ENCODE peak calls at places on chromosomes 6 and 20, in seven cellular contexts. Y, L, D, U, R, E and J are unnamed samples.

GRCh38 chr20:25136643-25137559 is 55.0 kb upstream of the VSX1 start:
- DNase-seq in U (no peak), E (peak), D (no peak), L (peak), Y (peak), R (peak), J (no peak)

GRCh38 chr6:117531346-117531745 is 48.9 kb downstream of the DCBLD1 start:
- DNase-seq in R (no peak), E (no peak), D (no peak), Y (peak), U (no peak), L (no peak), J (no peak)

GRCh38 chr20:58073945-58074920 is 154.2 kb downstream of the ANKRD60 start:
- DNase-seq in U (no peak), Y (peak), E (peak), L (peak), D (no peak), R (peak), J (no peak)

GRCh38 chr20:61125076-61125475 is 127.0 kb upstream of the CDH4 start:
- DNase-seq in U (no peak), D (no peak), R (no peak), Y (no peak), E (no peak), L (no peak), J (no peak)

GRCh38 chr6:32194825-32195651 is 2.6 kb upstream of the GPSM3 start:
- DNase-seq in U (no peak), E (no peak), R (no peak), Y (peak), L (no peak), D (no peak), J (peak)

GRCh38 chr20:1897486-1897885 is 2.3 kb downstream of the SIRPA start:
- DNase-seq in R (peak), D (no peak), Y (no peak), L (no peak), U (no peak), E (peak), J (no peak)

GRCh38 chr6:13491538-13491937 is 4.1 kb upstream of the GFOD1 start:
- DNase-seq in Y (no peak), D (no peak), U (no peak), L (no peak), E (no peak), R (no peak), J (no peak)

GRCh38 chr6:131825946-131826345 is 18.1 kb downstream of the ENPP1 start:
- DNase-seq in L (no peak), E (no peak), R (no peak), U (no peak), D (no peak), Y (peak), J (no peak)

GRCh38 chr20:38073307-38074010 is 39.9 kb downstream of the RPRD1B start:
- DNase-seq in U (no peak), Y (peak), D (no peak), E (no peak), R (peak), L (peak), J (peak)

GRCh38 chr6:42339991-42340401 is 111.7 kb downstream of the TRERF1 start:
- DNase-seq in U (no peak), R (no peak), D (no peak), Y (no peak), L (no peak), E (no peak), J (no peak)

GRCh38 chr6:53287336-53288225 is 61.2 kb downstream of the ELOVL5 start:
- DNase-seq in Y (peak), D (no peak), U (no peak), E (no peak), R (no peak), L (no peak), J (no peak)

GRCh38 chr20:31990958-31991705 is 19.1 kb upstream of the CCM2L start:
- DNase-seq in L (no peak), E (no peak), Y (no peak), U (no peak), R (no peak), D (no peak), J (no peak)

GRCh38 chr6:150719861-150720260 is 120.2 kb downstream of the PLEKHG1 start:
- DNase-seq in Y (no peak), R (no peak), L (no peak), U (no peak), D (no peak), E (no peak), J (no peak)

GRCh38 chr6:150721411-150722266 is 122.0 kb downstream of the PLEKHG1 start:
- DNase-seq in D (no peak), E (no peak), U (no peak), R (no peak), L (no peak), Y (no peak), J (no peak)

GRCh38 chr6:150719099-150719767 is 119.5 kb downstream of the PLEKHG1 start:
- DNase-seq in L (no peak), D (no peak), U (no peak), R (no peak), E (no peak), Y (no peak), J (no peak)

GRCh38 chr6:150723056-150723658 is 123.5 kb downstream of the PLEKHG1 start:
- DNase-seq in R (no peak), L (no peak), Y (peak), E (no peak), U (no peak), D (no peak), J (no peak)

DNA sequence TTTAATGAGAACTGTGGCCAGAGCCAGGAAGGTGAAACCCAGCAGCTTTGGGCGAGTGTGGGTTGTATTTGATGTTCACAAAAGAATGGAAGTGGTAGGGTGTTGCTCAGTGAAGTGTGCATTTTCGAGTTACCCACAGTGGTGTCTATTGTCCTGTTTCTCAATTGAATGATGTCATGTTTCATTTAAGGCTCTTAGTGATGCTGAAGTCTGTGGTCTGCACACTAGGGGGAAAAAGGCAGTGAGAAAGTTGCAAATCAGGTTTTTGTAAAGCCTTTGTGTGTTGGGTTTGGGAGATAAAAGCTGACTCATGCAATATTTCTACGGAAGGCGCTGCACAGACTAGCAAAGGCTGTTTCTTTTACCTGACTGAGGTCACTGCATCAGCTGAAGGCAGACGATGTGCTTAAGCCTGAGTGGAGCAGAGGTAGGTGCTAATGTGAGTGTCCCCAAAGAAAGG is 121.1 kb downstream of the PLEKHG1 start:
- DNase-seq in E (no peak), Y (peak), U (no peak), R (no peak), L (no peak), D (peak), J (peak)
- TF ChIP-seq CTCF in E (no peak), Y (no peak), U (no peak), R (no peak), L (no peak), D (peak), J (peak)

GRCh38 chr6:37490466-37491015 is 9.2 kb downstream of the CCDC167 start:
- DNase-seq in Y (no peak), R (peak), D (no peak), E (no peak), U (no peak), L (no peak), J (no peak)

GRCh38 chr6:37488464-37488863 is 11.2 kb downstream of the CCDC167 start:
- DNase-seq in U (no peak), E (no peak), D (no peak), L (no peak), R (no peak), Y (no peak), J (no peak)

GRCh38 chr6:37487891-37488290 is 11.8 kb downstream of the CCDC167 start:
- DNase-seq in Y (no peak), E (no peak), R (no peak), L (no peak), U (no peak), D (no peak), J (no peak)

GRCh38 chr6:37491161-37491829 is 8.4 kb downstream of the CCDC167 start:
- DNase-seq in R (peak), Y (no peak), D (no peak), L (no peak), E (no peak), U (no peak), J (no peak)

DNA sequence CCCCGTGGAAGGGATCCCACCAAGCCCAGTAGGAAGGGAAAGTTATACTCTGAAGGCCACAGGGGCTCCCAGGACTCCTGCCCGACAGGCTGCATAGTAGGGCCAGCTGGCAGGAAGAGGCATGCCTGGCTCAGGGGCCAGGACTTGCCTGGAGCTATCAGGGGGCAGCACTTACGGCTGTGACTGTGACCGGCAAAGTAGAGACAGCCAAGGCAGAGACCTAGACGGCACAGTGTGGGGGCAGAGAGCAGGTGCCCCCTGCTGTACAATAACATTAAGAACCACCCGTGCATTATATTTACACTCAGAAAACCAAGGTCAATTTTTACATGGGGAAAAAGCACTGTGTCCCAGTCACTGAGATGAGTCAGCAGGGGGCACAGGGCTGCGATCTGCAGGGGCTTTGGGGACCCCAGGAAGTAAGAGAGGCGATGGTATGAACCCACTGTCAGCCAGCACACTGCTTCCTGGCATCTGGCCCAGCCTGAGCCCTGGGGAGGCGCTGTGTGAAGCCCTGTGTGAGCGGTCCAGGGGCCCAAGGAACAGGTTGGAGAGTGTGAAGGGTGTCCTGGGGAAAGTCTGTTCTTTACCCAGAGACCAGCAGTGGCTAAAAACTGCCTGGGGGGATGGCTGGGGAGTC is 9.9 kb downstream of the CCDC167 start:
- DNase-seq in E (no peak), Y (peak), U (no peak), R (no peak), D (no peak), L (no peak), J (no peak)
- TF ChIP-seq CTCF in E (no peak), Y (peak), U (peak), R (no peak), D (no peak), L (no peak), J (no peak)

GRCh38 chr6:15276036-15276435 is 30.2 kb downstream of the JARID2 start:
- DNase-seq in D (no peak), R (no peak), L (no peak), U (no peak), Y (no peak), E (no peak), J (no peak)

GRCh38 chr6:15270402-15270801 is 24.5 kb downstream of the JARID2 start:
- DNase-seq in R (no peak), D (no peak), E (no peak), Y (no peak), L (no peak), U (no peak), J (no peak)

GRCh38 chr6:15272562-15272961 is 26.7 kb downstream of the JARID2 start:
- DNase-seq in L (no peak), Y (no peak), D (no peak), R (no peak), E (no peak), U (no peak), J (no peak)

GRCh38 chr6:15279047-15279661 is 33.3 kb downstream of the JARID2 start:
- DNase-seq in U (no peak), Y (no peak), E (no peak), L (no peak), R (no peak), D (no peak), J (no peak)

DNA sequence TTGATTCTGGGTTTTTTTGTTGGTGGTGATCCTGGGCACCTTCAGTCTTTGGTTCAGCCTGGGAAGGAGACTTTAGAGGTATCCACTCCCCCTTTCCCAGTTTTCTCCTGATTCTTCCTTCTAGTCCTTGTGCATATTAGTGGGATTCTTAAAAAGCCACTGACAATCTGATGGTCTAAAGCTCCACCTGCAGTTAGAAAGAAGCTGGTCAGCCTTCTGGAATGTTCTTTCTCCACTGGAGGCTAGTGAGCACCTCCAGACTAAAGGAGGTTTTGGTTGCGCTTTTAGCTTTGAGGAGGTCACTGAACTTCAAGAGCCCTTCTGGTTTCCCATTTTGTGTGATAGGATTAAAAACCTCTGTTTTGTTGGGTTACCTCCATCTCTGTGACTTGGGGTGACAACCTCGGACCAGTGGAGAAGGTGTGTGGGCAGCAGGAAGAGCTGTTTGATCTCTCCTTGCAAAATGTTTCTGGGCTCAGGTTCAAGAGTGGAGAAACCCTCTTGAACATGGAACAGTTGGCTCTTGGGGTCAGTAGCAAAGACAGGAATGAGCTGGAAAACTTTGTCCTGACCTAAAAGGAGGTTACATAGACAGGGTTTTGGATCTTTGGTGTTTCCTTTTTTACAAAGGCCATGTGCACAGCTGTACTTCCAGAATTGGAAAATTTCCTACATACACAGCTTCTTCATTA is 29.0 kb downstream of the JARID2 start:
- DNase-seq in Y (peak), U (no peak), L (no peak), E (no peak), D (no peak), R (no peak), J (no peak)
- TF ChIP-seq CTCF in Y (peak), U (no peak), L (no peak), E (no peak), D (no peak), R (no peak), J (no peak)

GRCh38 chr6:130743175-130743574 is 84.0 kb upstream of the SMLR1 start:
- DNase-seq in Y (no peak), L (no peak), R (no peak), U (no peak), D (no peak), E (no peak), J (no peak)
- TF ChIP-seq CTCF in Y (peak), L (no peak), R (no peak), U (no peak), D (peak), E (no peak), J (no peak)

DNA sequence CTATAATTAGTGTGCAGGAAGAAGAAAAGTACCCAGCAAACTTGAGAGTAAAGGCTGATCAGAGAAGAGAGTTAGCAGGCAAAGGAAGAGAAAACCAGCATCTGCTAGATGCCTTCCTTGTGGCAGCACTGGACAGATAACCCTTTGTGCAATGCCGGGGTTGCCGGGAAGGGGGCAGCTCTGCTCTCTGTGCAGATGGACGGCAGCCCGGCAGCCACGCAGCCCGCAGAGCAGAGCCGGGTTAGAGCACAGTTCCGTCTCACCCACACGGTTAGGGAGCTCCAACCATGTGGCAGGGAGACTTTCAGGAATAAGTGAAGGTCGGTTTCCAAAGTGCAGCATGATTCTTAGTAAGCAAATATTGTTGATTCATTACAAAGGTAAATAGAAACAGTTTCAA is 80.0 kb upstream of the RPS6KA2 start:
- DNase-seq in D (peak), Y (peak), U (no peak), L (peak), E (peak), R (peak), J (peak)
- TF ChIP-seq CTCF in D (peak), Y (peak), U (no peak), L (no peak), E (peak), R (peak), J (peak)

GRCh38 chr6:155380666-155381332 is 66.5 kb upstream of the TFB1M start:
- DNase-seq in D (no peak), E (no peak), L (no peak), R (no peak), U (no peak), Y (no peak), J (no peak)
- TF ChIP-seq CTCF in D (no peak), E (no peak), L (no peak), R (no peak), U (no peak), Y (no peak), J (no peak)

DNA sequence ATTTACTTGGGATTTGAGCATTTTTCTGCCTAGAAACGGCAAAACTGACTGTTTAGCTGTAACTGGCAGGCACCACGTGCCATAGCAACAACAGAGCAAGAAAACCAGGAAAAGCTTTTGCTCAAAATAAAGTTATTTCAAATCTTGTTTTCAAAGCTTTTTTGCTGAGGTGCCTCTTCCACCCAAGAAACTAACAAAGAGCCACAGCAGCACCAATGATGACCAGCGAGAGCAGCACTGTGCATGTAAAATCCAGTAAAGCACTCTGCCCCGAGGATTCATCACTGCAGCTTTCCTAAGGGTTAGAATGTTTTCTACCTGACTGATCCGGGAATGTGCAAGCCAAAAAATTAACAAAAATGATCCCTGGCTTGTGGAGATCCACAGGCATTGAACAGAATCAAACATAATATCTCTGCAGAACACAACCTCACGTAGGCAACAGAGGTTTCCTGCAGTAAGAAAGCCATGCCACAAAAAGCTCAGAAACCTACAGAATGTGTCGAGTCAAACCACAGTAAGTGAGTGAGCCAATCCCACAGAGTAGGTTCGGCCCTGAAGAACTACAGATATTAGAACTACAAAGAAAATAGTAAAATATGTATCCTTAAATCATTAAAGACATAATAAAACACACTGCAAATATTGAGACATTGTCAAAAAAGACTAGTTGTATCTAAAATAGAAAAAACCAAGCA is 7.4 kb upstream of the ULBP3 start:
- DNase-seq in E (no peak), L (no peak), R (no peak), Y (peak), U (no peak), D (no peak), J (no peak)
- TF ChIP-seq CTCF in E (no peak), L (no peak), R (no peak), Y (peak), U (no peak), D (peak), J (peak)

GRCh38 chr6:166929534-166930189 is 26.7 kb downstream of the RNASET2 start:
- DNase-seq in Y (no peak), U (no peak), D (no peak), E (no peak), R (no peak), L (no peak), J (no peak)
- TF ChIP-seq CTCF in Y (peak), U (no peak), D (no peak), E (no peak), R (no peak), L (no peak), J (no peak)

GRCh38 chr6:119283979-119284545 is 65.5 kb downstream of the MAN1A1 start:
- DNase-seq in Y (no peak), U (no peak), R (no peak), E (no peak), L (no peak), D (no peak), J (no peak)

GRCh38 chr6:119285908-119286625 is 63.5 kb downstream of the MAN1A1 start:
- DNase-seq in Y (no peak), L (no peak), D (no peak), R (no peak), U (no peak), E (no peak), J (no peak)

GRCh38 chr6:119280586-119281163 is 68.9 kb downstream of the MAN1A1 start:
- DNase-seq in Y (peak), E (no peak), U (no peak), R (no peak), D (no peak), L (no peak), J (no peak)

GRCh38 chr6:119283214-119283613 is 66.3 kb downstream of the MAN1A1 start:
- DNase-seq in L (no peak), Y (peak), R (no peak), E (no peak), U (no peak), D (no peak), J (no peak)

DNA sequence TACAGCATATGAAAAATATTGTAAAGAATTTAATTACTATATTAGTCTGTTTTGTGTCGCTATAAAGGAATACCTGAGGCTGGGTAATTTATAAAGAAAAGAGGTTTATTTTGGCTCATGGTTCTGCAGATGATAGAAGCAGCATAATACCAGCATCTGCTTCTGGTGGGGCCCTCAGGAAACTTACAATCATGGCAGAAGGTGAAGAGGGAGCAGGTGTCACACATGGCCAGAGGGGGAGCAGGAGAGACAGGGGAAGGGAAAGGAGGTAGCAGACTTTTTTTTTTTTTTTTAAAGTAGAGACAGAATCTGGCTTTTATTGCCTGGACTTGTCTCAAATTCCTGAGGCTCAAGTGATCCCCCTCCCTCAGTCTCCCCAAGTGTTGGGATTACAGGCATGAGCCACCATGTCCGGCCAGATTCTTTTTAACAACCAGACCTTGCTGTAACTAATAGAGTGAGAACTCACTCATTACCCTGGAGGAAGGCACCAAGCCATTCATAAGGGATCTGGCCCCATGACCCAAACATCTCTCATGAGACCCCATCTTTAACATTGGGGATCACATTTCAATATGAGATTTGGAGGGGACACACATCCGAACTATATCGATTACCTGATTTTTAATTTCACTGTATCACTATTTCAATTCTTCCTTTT is 64.6 kb downstream of the MAN1A1 start:
- DNase-seq in L (no peak), D (no peak), R (no peak), U (no peak), Y (peak), E (no peak), J (no peak)
- TF ChIP-seq CTCF in L (no peak), D (peak), R (no peak), U (no peak), Y (peak), E (no peak), J (peak)